ENCODE peak calls at places on chromosomes 12 and 14, in ten cellular contexts. K is esophagus muscularis mucosa, L is stomach, F is lower leg skin, J is uterus, M is body of pancreas, B is GM12878, X is adrenal gland, C is heart left ventricle, D is endothelial cell of umbilical vein. H is an unnamed sample.
A peak's percentile ranks its signal among the peaks of the same experiment; 100 is the strongest.

GRCh38 chr12:79737875-79738718 is 47.3 kb upstream of the PAWR start:
- DNase-seq in L (peak; percentile 42), F (no peak), X (no peak), B (peak; percentile 16), C (no peak), D (peak; percentile 80), M (peak; percentile 64), K (no peak), J (no peak), H (no peak)

GRCh38 chr14:63896278-63896720 is 43.5 kb downstream of the SYNE2 start:
- DNase-seq in K (no peak), B (no peak), L (peak; percentile 76), D (peak; percentile 99), X (peak; percentile 57), M (peak; percentile 68), C (peak; percentile 60), F (no peak), J (peak; percentile 32), H (no peak)

GRCh38 chr14:21039585-21040369 is 2.4 kb upstream of the RNASE7 start:
- DNase-seq in K (no peak), J (peak; percentile 60), F (peak; percentile 82), X (peak; percentile 74), M (peak; percentile 73), D (peak; percentile 46), B (no peak), C (peak; percentile 56), L (peak; percentile 49), H (peak; percentile 36)

GRCh38 chr14:60878536-60878935 is 102.3 kb downstream of the TRMT5 start:
- DNase-seq in J (no peak), L (no peak), F (no peak), M (no peak), C (no peak), D (no peak), K (no peak), B (no peak), X (no peak), H (no peak)

GRCh38 chr14:69675877-69676416 is 64.6 kb downstream of the SUSD6 start:
- DNase-seq in L (no peak), M (no peak), K (no peak), D (no peak), X (no peak), F (no peak), J (no peak), C (no peak), B (peak; percentile 88), H (no peak)

GRCh38 chr12:69511870-69512269 is 41.7 kb downstream of the FRS2 start:
- DNase-seq in C (no peak), F (no peak), M (no peak), B (no peak), X (no peak), J (no peak), K (no peak), D (no peak), L (no peak), H (no peak)

GRCh38 chr14:77458249-77458950 is 507 bp downstream of the AHSA1 start:
- DNase-seq in K (no peak), L (peak; percentile 43), F (no peak), B (no peak), M (peak; percentile 52), X (peak; percentile 61), C (peak; percentile 53), D (no peak), J (no peak), H (peak; percentile 31)

GRCh38 chr12:110100315-110100970 is 23.7 kb upstream of the IFT81 start:
- DNase-seq in L (peak; percentile 71), J (peak; percentile 71), B (peak; percentile 93), M (peak; percentile 77), X (peak; percentile 47), F (peak; percentile 93), K (no peak), D (peak; percentile 85), C (peak; percentile 66), H (no peak)

GRCh38 chr12:5623411-5623810 is 191.5 kb downstream of the NTF3 start:
- DNase-seq in F (peak; percentile 20), L (no peak), D (no peak), X (no peak), K (no peak), C (no peak), J (no peak), M (no peak), B (no peak), H (no peak)

GRCh38 chr12:102376251-102376747 is 104.1 kb downstream of the IGF1 start:
- DNase-seq in D (no peak), F (no peak), C (no peak), M (no peak), K (no peak), B (no peak), X (no peak), L (no peak), J (peak; percentile 15), H (no peak)

GRCh38 chr12:45703942-45704341 is 25.6 kb upstream of the ARID2 start:
- DNase-seq in L (no peak), K (no peak), C (no peak), M (no peak), J (no peak), F (no peak), X (no peak), D (no peak), B (no peak), H (no peak)

GRCh38 chr14:105064721-105065143 is 498 bp downstream of the GPR132 start:
- DNase-seq in X (peak; percentile 16), F (no peak), J (no peak), C (no peak), B (no peak), M (no peak), L (no peak), D (no peak), K (no peak), H (peak; percentile 76)

GRCh38 chr12:41188058-41188840 is at the start of gene PDZRN4:
- DNase-seq in C (no peak), F (peak; percentile 82), K (no peak), J (no peak), X (no peak), L (no peak), D (peak; percentile 12), M (peak; percentile 21), B (no peak), H (no peak)

GRCh38 chr14:54253195-54253947 is 143.4 kb upstream of the CDKN3 start:
- DNase-seq in J (no peak), D (peak; percentile 61), B (no peak), F (no peak), K (no peak), C (no peak), M (no peak), L (no peak), X (peak; percentile 25), H (no peak)

DNA sequence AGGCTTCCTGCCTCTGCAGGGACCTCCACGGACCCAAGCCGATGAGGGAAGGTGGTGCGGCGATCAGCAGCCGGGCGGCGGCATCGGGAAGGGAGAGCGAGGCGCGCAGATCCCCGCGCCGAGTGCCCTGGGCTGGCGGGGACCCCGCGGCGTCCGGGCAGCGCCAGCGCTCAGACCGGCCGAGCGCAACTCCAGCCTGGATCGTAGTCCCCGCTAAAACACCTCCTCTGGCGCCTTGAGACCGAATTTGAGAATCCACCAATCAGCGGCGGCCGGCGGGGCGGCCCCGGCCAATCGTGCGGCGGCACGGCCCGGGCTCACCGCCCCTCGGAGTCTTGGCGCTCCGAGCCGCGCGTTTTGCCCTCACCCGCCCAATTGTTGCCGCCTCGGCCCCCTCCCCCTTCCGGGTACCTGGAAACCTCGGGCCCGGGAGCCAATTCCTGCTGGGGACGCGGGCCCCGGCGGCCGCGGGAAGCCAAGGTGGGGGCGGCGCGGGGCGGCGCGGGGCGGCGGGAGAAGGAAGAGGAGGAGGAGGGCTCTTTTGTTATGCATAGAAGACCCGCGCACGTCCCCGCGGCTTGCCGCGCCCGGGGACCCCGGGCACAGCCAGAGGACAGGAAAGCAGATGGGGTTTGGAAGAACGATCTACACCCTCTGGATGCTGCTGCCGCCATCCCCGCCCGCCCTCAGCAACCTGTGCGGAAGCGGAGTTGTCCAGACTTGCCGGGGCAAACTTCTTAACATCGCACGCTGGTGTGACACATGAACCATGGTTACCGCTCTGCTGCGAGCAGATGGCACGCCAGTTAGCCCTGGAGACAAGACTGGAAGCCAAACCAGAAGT is at the start of gene E2F7:
- DNase-seq in M (peak; percentile 92), K (peak; percentile 93), C (peak; percentile 89), D (peak; percentile 91), X (peak; percentile 81), B (peak; percentile 56), J (peak; percentile 84), F (peak; percentile 96), L (peak; percentile 87), H (peak; percentile 97)
- TF ChIP-seq POLR2A in M (peak; percentile 41), K (no peak), C (peak; percentile 19), D (peak; percentile 70), X (no peak), B (peak; percentile 88), J (peak; percentile 19), F (no peak), L (no peak), H (no peak)

DNA sequence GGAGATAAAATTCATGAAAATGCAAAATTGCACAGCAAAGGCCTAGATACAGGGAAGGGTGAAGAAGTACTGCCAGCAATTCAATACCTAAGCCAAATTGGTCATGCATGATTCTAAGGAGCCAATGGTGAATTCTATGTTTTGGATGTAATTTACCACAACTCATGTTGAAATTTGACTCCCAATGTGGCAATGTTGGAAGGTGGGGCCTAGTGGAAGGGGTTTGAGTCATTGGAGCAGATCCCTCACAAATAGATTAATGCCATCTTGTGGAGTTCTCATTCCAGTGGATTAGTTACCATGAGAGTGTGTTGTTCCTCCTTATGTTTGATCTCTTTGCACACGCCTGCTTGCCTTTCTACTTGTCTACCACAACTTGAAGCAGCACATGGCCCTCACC is 194.0 kb upstream of the ALG10 start:
- DNase-seq in L (no peak), X (no peak), B (no peak), J (no peak), F (no peak), M (no peak), C (no peak), K (no peak), D (no peak), H (no peak)
- TF ChIP-seq CTCF in L (no peak), X (no peak), B (no peak), J (no peak), F (no peak), M (no peak), C (no peak), K (no peak), D (no peak), H (no peak)

GRCh38 chr12:132761032-132761910 is at the start of gene ANKLE2:
- DNase-seq in L (peak; percentile 54), F (peak; percentile 89), X (peak; percentile 70), J (peak; percentile 36), K (no peak), D (peak; percentile 52), C (peak; percentile 62), B (no peak), M (peak; percentile 65), H (peak; percentile 53)
- TF ChIP-seq POLR2A in L (no peak), F (no peak), X (no peak), J (no peak), K (no peak), D (no peak), C (no peak), B (peak; percentile 42), M (no peak), H (no peak)

DNA sequence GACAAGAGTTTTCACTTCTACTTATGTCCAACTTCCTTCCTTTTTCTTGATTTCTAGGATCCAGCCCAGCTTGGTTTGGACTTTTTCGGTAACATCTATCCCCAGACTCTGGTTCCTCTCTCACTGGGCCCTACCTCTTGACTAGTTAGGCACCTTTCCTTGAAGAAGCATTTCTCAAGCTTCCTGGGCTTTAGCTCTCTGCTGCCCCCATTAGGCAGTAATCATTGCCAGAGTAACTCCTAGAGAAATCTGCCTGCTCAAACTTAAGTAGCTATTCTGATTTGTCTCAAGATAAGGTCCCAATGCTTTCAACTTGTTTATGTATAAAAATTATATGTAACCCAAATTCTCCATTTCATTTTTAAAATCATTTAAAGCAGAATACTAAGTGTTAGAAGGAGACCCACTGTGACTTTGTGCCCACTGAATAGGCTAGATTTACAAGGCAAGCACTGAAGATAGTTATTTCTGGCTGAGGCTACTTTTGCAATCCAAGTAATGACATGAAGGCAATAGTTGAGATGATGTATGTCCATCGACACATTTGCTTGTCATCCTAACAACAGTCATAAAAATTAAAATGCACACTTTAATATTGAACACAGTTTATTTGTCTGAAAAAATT is 275.0 kb upstream of the G2E3 start:
- DNase-seq in C (no peak), L (no peak), X (no peak), B (no peak), D (peak; percentile 60), M (peak; percentile 54), J (no peak), F (no peak), K (no peak), H (peak; percentile 21)
- TF ChIP-seq CTCF in C (peak; percentile 50), L (no peak), X (peak; percentile 37), B (peak; percentile 41), D (peak; percentile 66), M (peak; percentile 46), J (no peak), F (no peak), K (peak; percentile 46), H (peak; percentile 13)

H was measured in upper lobe of left lung.